ENCODE peak calls at places on chromosome 14, in nine cellular contexts. L, W, C, B, I, P, V, D and K are unnamed samples.

GRCh38 chr14:85943187-85943586 is 413.2 kb downstream of the FLRT2 start:
- DNase-seq in L (no peak), W (no peak), C (no peak), B (no peak), I (no peak), P (no peak), V (no peak), D (no peak), K (no peak)

GRCh38 chr14:78737606-78738005 is 567.4 kb downstream of the NRXN3 start:
- DNase-seq in L (no peak), W (no peak), C (no peak), B (no peak), I (no peak), P (no peak), V (no peak), D (no peak), K (no peak)

GRCh38 chr14:66380143-66380542 is 106.0 kb upstream of the CCDC196 start:
- DNase-seq in L (no peak), W (no peak), C (no peak), B (no peak), I (no peak), P (no peak), V (no peak), D (peak; percentile 60), K (no peak)

GRCh38 chr14:104133496-104133895 is 4.9 kb upstream of the KIF26A start:
- DNase-seq in L (no peak), W (no peak), C (peak; percentile 53), B (no peak), I (peak; percentile 5), P (peak; percentile 1), V (no peak), D (no peak), K (no peak)

GRCh38 chr14:25011095-25011494 is 38.9 kb downstream of the STXBP6 start:
- DNase-seq in L (no peak), W (no peak), C (no peak), B (no peak), I (no peak), P (no peak), V (no peak), D (no peak), K (no peak)

GRCh38 chr14:24425704-24426103 is 3.8 kb downstream of the CBLN3 start:
- DNase-seq in L (no peak), W (peak; percentile 78), C (no peak), B (peak; percentile 93), I (no peak), P (no peak), V (no peak), D (no peak), K (no peak)

GRCh38 chr14:22852940-22853767 is 16.8 kb downstream of the MMP14 start:
- DNase-seq in L (peak; percentile 93), W (peak; percentile 93), C (peak; percentile 94), B (peak; percentile 91), I (peak; percentile 88), P (peak; percentile 79), V (peak; percentile 94), D (peak; percentile 94), K (peak; percentile 89)

GRCh38 chr14:104184911-104185499 is 46.6 kb downstream of the KIF26A start:
- DNase-seq in L (no peak), W (peak; percentile 52), C (no peak), B (no peak), I (peak; percentile 39), P (no peak), V (no peak), D (no peak), K (no peak)

GRCh38 chr14:51356381-51356780 is 116.3 kb downstream of the TMX1 start:
- DNase-seq in L (no peak), W (no peak), C (no peak), B (no peak), I (no peak), P (no peak), V (no peak), D (no peak), K (no peak)

GRCh38 chr14:51351997-51352396 is 112.0 kb downstream of the TMX1 start:
- DNase-seq in L (no peak), W (no peak), C (no peak), B (no peak), I (no peak), P (no peak), V (no peak), D (no peak), K (no peak)

GRCh38 chr14:51357250-51357649 is 117.2 kb downstream of the TMX1 start:
- DNase-seq in L (no peak), W (no peak), C (no peak), B (peak; percentile 79), I (no peak), P (no peak), V (no peak), D (no peak), K (no peak)

GRCh38 chr14:51353901-51354300 is 113.9 kb downstream of the TMX1 start:
- DNase-seq in L (no peak), W (no peak), C (no peak), B (no peak), I (no peak), P (no peak), V (no peak), D (no peak), K (no peak)

DNA sequence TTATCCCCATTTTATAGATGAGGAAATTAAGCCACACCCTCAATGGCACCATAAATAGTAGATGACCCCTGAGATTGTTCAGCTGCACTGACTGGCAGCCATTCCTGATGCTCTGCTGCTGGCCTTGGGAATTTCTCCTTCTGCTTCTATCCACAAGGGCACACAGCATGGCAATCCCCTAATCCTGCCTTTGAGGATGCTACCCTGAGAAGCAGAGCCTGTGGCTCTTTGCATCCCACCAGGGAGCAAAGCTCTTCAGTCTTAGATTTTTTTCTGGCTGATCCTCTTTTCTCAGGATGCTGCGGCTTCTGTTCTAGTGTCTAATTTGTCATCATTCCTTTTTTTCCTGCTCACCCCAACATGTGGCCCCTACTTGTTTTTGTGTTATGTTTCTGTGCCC is 114.8 kb downstream of the TMX1 start:
- DNase-seq in L (no peak), W (no peak), C (no peak), B (no peak), I (no peak), P (no peak), V (no peak), D (no peak), K (no peak)
- TF ChIP-seq CTCF in L (no peak), W (no peak), C (no peak), B (no peak), I (no peak), P (no peak), V (no peak), D (no peak), K (no peak)

GRCh38 chr14:68879841-68880575 is 87.1 kb upstream of the ZFP36L1 start:
- DNase-seq in L (peak; percentile 6), W (no peak), C (no peak), B (no peak), I (no peak), P (no peak), V (no peak), D (no peak), K (no peak)

GRCh38 chr14:68877993-68878575 is 85.2 kb upstream of the ZFP36L1 start:
- DNase-seq in L (peak; percentile 8), W (no peak), C (no peak), B (no peak), I (no peak), P (no peak), V (no peak), D (no peak), K (no peak)

GRCh38 chr14:68878908-68879307 is 86.0 kb upstream of the ZFP36L1 start:
- DNase-seq in L (peak; percentile 8), W (no peak), C (no peak), B (no peak), I (no peak), P (no peak), V (no peak), D (no peak), K (no peak)

GRCh38 chr14:68880581-68881105 is 87.8 kb upstream of the ZFP36L1 start:
- DNase-seq in L (peak; percentile 1), W (no peak), C (no peak), B (no peak), I (no peak), P (no peak), V (no peak), D (no peak), K (no peak)

GRCh38 chr14:68879321-68879781 is 86.5 kb upstream of the ZFP36L1 start:
- DNase-seq in L (peak; percentile 7), W (no peak), C (no peak), B (no peak), I (no peak), P (no peak), V (no peak), D (no peak), K (no peak)
- H3K4me3 ChIP-seq in L (no peak overlapping the region), W (no peak overlapping the region), C (no peak overlapping the region), B (no peak overlapping the region), I (no peak overlapping the region), P (no peak overlapping the region), V (no peak overlapping the region), D (no peak overlapping the region), K (no peak overlapping the region)

GRCh38 chr14:31660191-31660590 is 99.0 kb downstream of the NUBPL start:
- DNase-seq in L (no peak), W (no peak), C (no peak), B (no peak), I (no peak), P (no peak), V (no peak), D (no peak), K (no peak)

GRCh38 chr14:31657917-31658316 is 96.7 kb downstream of the NUBPL start:
- DNase-seq in L (no peak), W (no peak), C (no peak), B (peak; percentile 1), I (no peak), P (no peak), V (no peak), D (no peak), K (no peak)

GRCh38 chr14:31660728-31661127 is 99.5 kb downstream of the NUBPL start:
- DNase-seq in L (no peak), W (no peak), C (no peak), B (no peak), I (no peak), P (no peak), V (no peak), D (no peak), K (no peak)

DNA sequence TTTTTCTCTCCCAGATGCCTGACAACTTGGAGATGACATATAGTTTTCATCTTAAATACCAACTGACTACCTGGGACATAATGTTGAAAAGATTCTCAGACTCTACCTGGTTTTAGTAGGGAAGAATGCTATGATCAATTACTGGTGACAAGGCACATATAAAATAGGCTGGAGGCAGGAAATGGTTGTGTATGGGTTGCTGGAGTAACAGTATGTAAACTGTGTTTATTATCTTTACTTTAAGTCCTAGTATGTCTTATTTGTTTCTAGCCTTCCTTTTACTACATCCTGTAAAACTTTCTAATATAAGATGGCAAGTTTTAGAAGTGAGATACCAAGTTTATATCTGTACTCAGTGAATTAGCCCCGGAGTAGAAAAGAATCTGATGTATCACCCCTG is 98.1 kb downstream of the NUBPL start:
- DNase-seq in L (no peak), W (no peak), C (no peak), B (peak; percentile 4), I (no peak), P (no peak), V (no peak), D (no peak), K (no peak)
- TF ChIP-seq CTCF in L (no peak), W (no peak), C (no peak), B (no peak), I (no peak), P (no peak), V (no peak), D (no peak), K (no peak)

GRCh38 chr14:102508774-102509743 is 517 bp downstream of the ANKRD9 start:
- DNase-seq in L (peak; percentile 60), W (peak; percentile 82), C (peak; percentile 86), B (peak; percentile 35), I (peak; percentile 79), P (peak; percentile 52), V (peak; percentile 82), D (peak; percentile 69), K (no peak)

GRCh38 chr14:102506599-102506871 is 3.0 kb downstream of the ANKRD9 start:
- DNase-seq in L (no peak), W (peak; percentile 3), C (no peak), B (no peak), I (no peak), P (no peak), V (no peak), D (no peak), K (no peak)

GRCh38 chr14:102507026-102507860 is 2.3 kb downstream of the ANKRD9 start:
- DNase-seq in L (no peak), W (peak; percentile 8), C (peak; percentile 62), B (no peak), I (no peak), P (no peak), V (no peak), D (no peak), K (no peak)

GRCh38 chr14:102508410-102508773 is 1.2 kb downstream of the ANKRD9 start:
- DNase-seq in L (peak; percentile 43), W (peak; percentile 87), C (peak; percentile 74), B (no peak), I (no peak), P (peak; percentile 50), V (no peak), D (peak; percentile 80), K (peak; percentile 68)

DNA sequence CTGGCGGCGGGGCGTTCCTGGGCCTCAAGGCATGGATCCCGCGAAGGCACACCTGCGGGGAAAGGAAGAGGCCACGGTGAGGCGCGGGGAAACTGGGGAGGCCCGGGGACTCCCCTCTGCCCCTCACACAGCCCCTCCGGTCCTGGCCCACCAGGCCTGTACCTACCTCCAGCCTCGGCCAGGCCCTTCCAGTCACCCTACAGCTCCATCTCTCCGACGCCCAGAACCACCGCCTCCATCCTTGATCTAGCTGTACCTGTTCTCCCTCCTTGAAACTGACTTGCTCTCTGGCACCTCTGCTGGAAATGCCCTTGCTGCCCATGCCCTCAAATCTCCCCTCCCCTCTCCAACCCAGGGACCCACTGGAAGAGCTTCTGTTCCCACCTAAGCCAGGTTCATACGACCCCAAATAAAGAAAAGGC is 1.7 kb downstream of the ANKRD9 start:
- DNase-seq in L (no peak), W (no peak), C (peak; percentile 61), B (no peak), I (no peak), P (no peak), V (no peak), D (no peak), K (no peak)
- H3K4me3 ChIP-seq in L (no peak overlapping the region), W (no peak overlapping the region), C (no peak overlapping the region), B (no peak overlapping the region), I (peak overlapping the region; percentile 84), P (no peak overlapping the region), V (peak overlapping the region; percentile 61), D (no peak overlapping the region), K (peak overlapping the region; percentile 63)